ENCODE peak calls at places on chromosomes 11 and 22, in four cellular contexts. F is K562, X is HepG2, O is GM12878. Z is an unnamed sample.

GRCh38 chr11:8356216-8356615 is 92.5 kb upstream of the LMO1 start:
- DNase-seq in O (no peak), F (no peak), X (no peak), Z (no peak)

GRCh38 chr22:38754247-38755154 is 1.3 kb downstream of the SUN2 start:
- DNase-seq in O (no peak), X (peak), F (no peak), Z (no peak)

GRCh38 chr11:102341844-102342318 is 5.1 kb upstream of the BIRC2 start:
- DNase-seq in X (peak), F (peak), O (peak), Z (peak)

GRCh38 chr11:66639066-66639813 is 737 bp downstream of the RBM4 start:
- DNase-seq in F (no peak), X (peak), O (no peak), Z (no peak)

GRCh38 chr11:45400594-45400993 is 114.5 kb upstream of the SYT13 start:
- DNase-seq in X (no peak), F (no peak), O (no peak), Z (no peak)

GRCh38 chr11:33072465-33072864 is 33.1 kb downstream of the TCP11L1 start:
- DNase-seq in X (no peak), O (no peak), F (no peak), Z (no peak)

GRCh38 chr11:12449961-12450715 is 72.8 kb downstream of the PARVA start:
- DNase-seq in X (no peak), F (no peak), O (no peak), Z (no peak)

GRCh38 chr11:71163371-71163770 is 89.0 kb downstream of the SHANK2 start:
- DNase-seq in F (no peak), X (no peak), O (no peak), Z (no peak)

GRCh38 chr11:86440305-86440716 is 65.6 kb downstream of the CCDC81 start:
- DNase-seq in O (no peak), X (no peak), F (no peak), Z (no peak)

DNA sequence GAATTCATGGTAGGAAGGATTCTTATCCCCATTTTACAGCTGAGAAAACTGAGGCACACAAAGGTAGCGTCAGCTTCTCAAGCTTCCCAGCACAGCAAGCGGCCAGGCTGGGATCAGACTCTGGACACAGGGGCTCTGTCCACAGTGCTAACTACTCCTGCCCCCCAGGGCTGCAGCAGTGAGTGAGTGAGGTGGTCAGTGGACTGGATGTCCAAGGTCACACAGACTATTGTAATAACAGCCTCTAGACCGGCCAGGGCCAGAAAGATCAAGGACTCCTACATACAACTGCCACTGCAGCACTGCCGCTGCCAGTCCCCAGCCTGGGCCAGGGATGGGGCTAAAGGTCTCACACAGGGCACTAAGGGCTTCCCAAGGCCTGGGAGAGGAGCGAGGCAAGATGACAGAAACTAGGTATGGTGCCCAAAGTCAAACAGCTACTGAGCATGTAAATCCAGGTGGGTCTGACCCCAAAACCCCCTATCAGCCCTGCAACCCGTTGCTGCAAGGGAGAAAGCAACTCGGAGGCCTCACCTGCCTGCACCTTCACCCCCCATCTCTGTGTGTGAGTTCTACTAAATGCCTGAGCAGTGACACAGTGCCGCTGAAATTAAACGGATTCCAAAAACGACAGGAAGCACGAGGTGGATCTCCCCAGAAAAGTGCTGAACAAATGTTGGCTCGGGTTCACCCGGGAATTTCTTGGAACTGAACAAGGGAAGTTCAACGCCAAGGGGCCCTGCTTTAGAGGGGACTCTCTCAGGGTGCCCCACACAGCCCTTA is 161.8 kb upstream of the GRK3 start:
- DNase-seq in X (peak), O (no peak), F (no peak), Z (no peak)
- TF ChIP-seq NR2C2 in X (peak), O (no peak), F (no peak), Z (no peak)

GRCh38 chr22:26563022-26563421 is 26.9 kb downstream of the TPST2 start:
- DNase-seq in X (no peak), O (no peak), F (no peak), Z (no peak)

GRCh38 chr22:26559961-26560575 is 29.9 kb downstream of the TPST2 start:
- DNase-seq in X (no peak), O (no peak), F (no peak), Z (no peak)

GRCh38 chr22:26564181-26564580 is 25.8 kb downstream of the TPST2 start:
- DNase-seq in X (no peak), F (no peak), O (no peak), Z (no peak)

GRCh38 chr22:26564672-26565071 is 25.3 kb downstream of the TPST2 start:
- DNase-seq in F (no peak), O (no peak), X (no peak), Z (no peak)

DNA sequence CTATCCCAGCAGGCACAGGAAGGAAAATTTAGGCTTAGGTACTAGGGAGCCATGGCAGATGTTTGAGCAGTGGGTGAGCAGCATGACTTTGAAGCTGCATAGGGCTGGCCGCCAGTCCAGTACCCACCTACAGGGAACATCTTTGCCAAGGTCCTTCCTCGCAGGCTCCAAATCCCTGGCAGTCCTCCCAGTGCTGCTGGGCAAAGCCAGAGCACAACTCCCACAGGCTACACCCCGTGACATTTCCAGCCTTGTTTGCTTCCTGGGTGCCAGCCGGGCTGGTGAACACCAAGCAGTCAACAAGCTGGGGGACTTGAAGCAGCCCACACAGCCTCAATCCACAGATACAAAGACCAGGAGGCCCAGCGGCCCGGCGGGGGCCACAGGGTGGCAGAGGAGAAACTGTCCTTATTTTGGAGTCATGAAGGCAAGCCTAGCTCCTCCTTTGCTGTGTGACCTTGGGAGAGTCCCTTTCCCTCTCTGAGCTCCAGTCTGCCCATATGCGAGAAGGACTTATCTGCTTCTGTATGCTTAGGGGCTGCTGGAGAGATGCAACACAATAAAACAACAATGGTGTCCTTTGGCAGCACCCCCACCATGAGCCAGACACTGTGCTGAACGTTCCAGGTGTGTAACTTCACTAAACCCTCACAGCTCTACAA is 28.0 kb downstream of the TPST2 start:
- DNase-seq in X (no peak), O (no peak), F (no peak), Z (no peak)
- TF ChIP-seq NR2C2 in X (no peak), O (no peak), F (no peak), Z (no peak)

GRCh38 chr11:130434521-130435223 is 6.3 kb upstream of the ADAMTS8 start:
- DNase-seq in O (peak), X (peak), F (peak), Z (peak)

GRCh38 chr11:130436171-130436570 is 7.8 kb upstream of the ADAMTS8 start:
- DNase-seq in X (no peak), O (no peak), F (no peak), Z (no peak)

GRCh38 chr11:130433357-130433756 is 4.9 kb upstream of the ADAMTS8 start:
- DNase-seq in O (no peak), X (no peak), F (no peak), Z (no peak)

GRCh38 chr11:130437848-130438247 is 9.4 kb upstream of the ADAMTS8 start:
- DNase-seq in O (no peak), F (no peak), X (no peak), Z (no peak)

DNA sequence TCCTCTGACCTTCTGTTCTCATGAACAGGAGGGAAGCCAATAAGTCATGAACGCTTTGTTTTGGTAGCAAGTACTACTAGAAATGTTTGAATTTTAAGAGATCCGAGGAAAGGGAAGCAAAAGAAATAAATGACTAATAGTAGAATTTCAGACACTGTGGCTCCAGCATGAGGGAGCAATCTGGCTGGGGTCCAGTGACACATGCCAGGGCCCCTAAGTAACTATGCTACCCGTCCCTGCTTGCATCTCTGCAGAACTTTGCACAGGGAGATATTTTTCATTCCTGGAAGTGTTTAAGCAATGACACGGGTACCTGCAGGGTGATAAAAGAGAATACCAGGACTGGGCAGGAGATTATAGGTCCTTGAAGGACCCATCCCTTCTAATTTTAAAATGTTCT is 7.3 kb upstream of the ADAMTS8 start:
- DNase-seq in X (no peak), O (no peak), F (no peak), Z (no peak)
- TF ChIP-seq NR2C2 in X (no peak), O (no peak), F (no peak), Z (no peak)

DNA sequence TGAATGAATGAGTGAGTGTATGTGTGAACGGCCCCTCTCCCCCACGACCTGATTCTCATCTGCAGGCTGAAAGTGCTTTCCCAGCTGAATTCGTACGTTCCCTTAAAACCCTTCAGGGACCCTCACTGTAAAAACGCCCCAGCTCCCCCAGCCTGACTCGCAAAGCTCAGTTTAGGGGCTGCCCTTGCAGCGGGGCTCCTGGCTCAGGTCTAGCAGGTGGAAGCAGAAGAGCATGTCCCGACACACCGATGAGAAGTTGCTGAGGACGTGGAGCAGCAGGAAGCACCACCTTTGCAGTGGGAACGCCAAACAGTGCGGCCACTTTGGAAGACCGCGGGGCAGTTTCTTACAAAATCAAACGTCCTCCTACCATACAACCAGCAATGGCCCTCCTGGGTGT is 3.6 kb upstream of the MRPL23 start:
- DNase-seq in X (no peak), O (no peak), F (no peak), Z (peak)
- TF ChIP-seq NR2C2 in X (no peak), O (no peak), F (no peak), Z (no peak)

GRCh38 chr22:45709004-45709739 is 37.5 kb downstream of the ATXN10 start:
- DNase-seq in O (no peak), X (peak), F (no peak), Z (no peak)
- TF ChIP-seq NR2C2 in O (no peak), X (no peak), F (no peak), Z (no peak)

Z was measured in WTC11.